ENCODE peak calls at places on chromosomes 1 and 21, in eight cellular contexts. R, Y, H, F, A, C, O and B are unnamed samples.

GRCh38 chr1:210907406-210907805 is 226.5 kb downstream of the KCNH1 start:
- DNase-seq in Y (no peak), H (no peak), C (no peak), O (no peak), A (no peak), F (no peak), R (no peak), B (no peak)

GRCh38 chr1:91564888-91565700 is 64.4 kb downstream of the CDC7 start:
- DNase-seq in A (peak; percentile 63), H (no peak), Y (no peak), F (no peak), O (no peak), R (no peak), C (no peak), B (peak; percentile 100)

GRCh38 chr1:153070243-153070642 is 1.2 kb downstream of the SPRR2B start:
- DNase-seq in C (no peak), Y (no peak), R (no peak), F (no peak), A (no peak), H (no peak), O (no peak), B (no peak)

GRCh38 chr1:217431395-217431794 is 199.5 kb downstream of the GPATCH2 start:
- DNase-seq in A (peak; percentile 5), H (no peak), O (no peak), C (no peak), R (no peak), F (no peak), Y (no peak), B (no peak)

GRCh38 chr1:154686507-154686906 is 78.5 kb upstream of the ADAR start:
- DNase-seq in A (no peak), H (no peak), R (no peak), Y (no peak), C (no peak), O (no peak), F (no peak), B (no peak)

GRCh38 chr21:43269981-43270670 is 101.3 kb downstream of the CRYAA start:
- DNase-seq in A (no peak), C (no peak), F (no peak), O (no peak), Y (no peak), H (no peak), R (no peak), B (no peak)

GRCh38 chr1:218496561-218496960 is 151.4 kb downstream of the TGFB2 start:
- DNase-seq in A (peak; percentile 100), H (no peak), C (no peak), R (peak; percentile 3), Y (no peak), F (no peak), O (no peak), B (peak; percentile 99)

GRCh38 chr1:230868736-230869385 is 540 bp upstream of the C1orf198 start:
- DNase-seq in O (peak; percentile 24), A (peak; percentile 44), Y (no peak), H (peak; percentile 90), R (no peak), F (no peak), C (no peak), B (no peak)

GRCh38 chr1:187685338-187685737 is 856.6 kb downstream of the PLA2G4A start:
- DNase-seq in O (no peak), C (no peak), A (no peak), H (no peak), Y (no peak), R (no peak), F (no peak), B (peak; percentile 8)

GRCh38 chr1:235069577-235070563 is 58.8 kb downstream of the TOMM20 start:
- DNase-seq in H (peak; percentile 65), Y (no peak), F (no peak), R (no peak), C (no peak), A (peak; percentile 97), O (no peak), B (no peak)

GRCh38 chr1:13922440-13922839 is 222.5 kb downstream of the PRDM2 start:
- DNase-seq in A (no peak), C (no peak), O (no peak), H (peak; percentile 5), R (no peak), Y (no peak), F (no peak), B (no peak)